ENCODE peak calls at places on chromosome 15, in five cellular contexts. R, O, X, I and M are unnamed samples.

GRCh38 chr15:67501177-67501835 is 19.6 kb upstream of the C15orf61 start:
- ATAC-seq in X (no peak), I (peak; percentile 55), R (peak; percentile 73), O (peak; percentile 44), M (no peak)

GRCh38 chr15:70319466-70319865 is 221.7 kb upstream of the TLE3 start:
- ATAC-seq in X (no peak), R (no peak), O (no peak), I (peak; percentile 56), M (peak; percentile 97)

GRCh38 chr15:40471778-40472130 is 970 bp downstream of the CHST14 start:
- ATAC-seq in I (peak; percentile 30), R (peak; percentile 17), O (peak; percentile 6), X (peak; percentile 53), M (peak; percentile 4)

GRCh38 chr15:44010114-44010513 is 183.3 kb downstream of the WDR76 start:
- ATAC-seq in I (no peak), X (no peak), R (no peak), O (no peak), M (no peak)

GRCh38 chr15:98860647-98861041 is 146.9 kb downstream of the PGPEP1L start:
- ATAC-seq in R (no peak), I (no peak), O (no peak), X (no peak), M (no peak)

GRCh38 chr15:82951472-82952155 is 906 bp downstream of the HOMER2 start:
- ATAC-seq in R (no peak), O (no peak), X (peak; percentile 18), I (no peak), M (peak; percentile 31)

GRCh38 chr15:63374686-63375520 is 6.7 kb downstream of the CA12 start:
- ATAC-seq in O (peak; percentile 48), R (no peak), I (peak; percentile 59), X (no peak), M (no peak)

GRCh38 chr15:99566157-99566900 is 545 bp downstream of the MEF2A start:
- ATAC-seq in R (peak; percentile 30), X (peak; percentile 23), O (peak; percentile 27), I (no peak), M (peak; percentile 42)

GRCh38 chr15:82183121-82184031 is 79.2 kb downstream of the EFL1 start:
- ATAC-seq in I (no peak), O (peak; percentile 59), R (no peak), X (no peak), M (no peak)

GRCh38 chr15:32677238-32677750 is 35.8 kb downstream of the SCG5 start:
- ATAC-seq in X (peak; percentile 97), O (no peak), I (no peak), R (peak; percentile 66), M (no peak)

GRCh38 chr15:49137861-49138260 is 17.5 kb downstream of the COPS2 start:
- ATAC-seq in R (no peak), O (no peak), I (no peak), X (no peak), M (no peak)

GRCh38 chr15:78243491-78243941 is 9.2 kb upstream of the ACSBG1 start:
- ATAC-seq in R (peak; percentile 67), X (peak; percentile 50), I (no peak), O (peak; percentile 62), M (no peak)

GRCh38 chr15:92715753-92716152 is 60.2 kb upstream of the FAM174B start:
- ATAC-seq in R (no peak), O (no peak), I (no peak), X (no peak), M (no peak)

GRCh38 chr15:25858952-25859760 is 4.0 kb downstream of the ATP10A start:
- ATAC-seq in R (no peak), O (no peak), X (no peak), I (no peak), M (no peak)

GRCh38 chr15:35871282-35871681 is 325.3 kb upstream of the DPH6 start:
- ATAC-seq in I (no peak), R (no peak), O (no peak), X (no peak), M (no peak)

GRCh38 chr15:92597548-92597947 is 58.0 kb downstream of the FAM174B start:
- ATAC-seq in O (no peak), X (no peak), I (no peak), R (no peak), M (no peak)

GRCh38 chr15:68789921-68790575 is 30.6 kb downstream of the ANP32A start:
- ATAC-seq in X (no peak), I (no peak), O (no peak), R (no peak), M (no peak)

GRCh38 chr15:45539680-45540079 is 17.1 kb upstream of the SLC30A4 start:
- ATAC-seq in I (no peak), O (no peak), X (no peak), R (peak; percentile 95), M (no peak)

GRCh38 chr15:34993877-34994276 is 5.8 kb upstream of the ZNF770 start:
- ATAC-seq in R (no peak), X (no peak), I (no peak), O (no peak), M (peak; percentile 78)

GRCh38 chr15:50137330-50137761 is 18.3 kb upstream of the ATP8B4 start:
- ATAC-seq in O (no peak), R (no peak), I (no peak), X (no peak), M (peak; percentile 42)

GRCh38 chr15:35271371-35272043 is 186.4 kb upstream of the NANOGP8 start:
- ATAC-seq in I (no peak), O (no peak), R (no peak), X (peak; percentile 85), M (no peak)

GRCh38 chr15:62658498-62658897 is 384.0 kb upstream of the TPM1 start:
- ATAC-seq in O (peak; percentile 57), X (no peak), R (no peak), I (peak; percentile 83), M (peak; percentile 79)

GRCh38 chr15:32867313-32867626 is 149.5 kb downstream of the GREM1 start:
- ATAC-seq in I (peak; percentile 63), R (no peak), O (no peak), X (no peak), M (peak; percentile 18)

GRCh38 chr15:89243046-89243690 is 611 bp upstream of the FANCI start:
- ATAC-seq in X (no peak), O (peak; percentile 34), I (no peak), R (no peak), M (no peak)

GRCh38 chr15:82856397-82857170 is 47.2 kb downstream of the WHAMM start:
- ATAC-seq in O (no peak), I (no peak), R (no peak), X (peak; percentile 98), M (no peak)